ENCODE peak calls at places on chromosomes 6 and 20, in four cellular contexts. C, U, H and T are unnamed samples.

GRCh38 chr20:44967207-44967807 is 995 bp downstream of the STK4 start:
- DNase-seq in C (no peak), U (peak), H (peak), T (peak)

GRCh38 chr6:143733500-143733899 is 55.7 kb downstream of the PHACTR2 start:
- DNase-seq in H (no peak), U (no peak), C (no peak), T (no peak)

GRCh38 chr6:108163267-108163643 is 2.6 kb upstream of the NR2E1 start:
- DNase-seq in U (no peak), C (no peak), H (peak), T (peak)

GRCh38 chr6:41371992-41372525 is 36.7 kb downstream of the NCR2 start:
- DNase-seq in H (no peak), U (peak), C (no peak), T (peak)

GRCh38 chr20:36856196-36856595 is 19.7 kb upstream of the TLDC2 start:
- DNase-seq in U (no peak), C (peak), H (no peak), T (no peak)

GRCh38 chr20:51284161-51284560 is 258.4 kb downstream of the NFATC2 start:
- DNase-seq in U (no peak), H (no peak), C (no peak), T (no peak)

GRCh38 chr6:90219168-90219985 is 77.3 kb downstream of the BACH2 start:
- DNase-seq in U (peak), H (peak), C (peak), T (peak)

GRCh38 chr6:6730831-6731230 is 142.3 kb downstream of the LY86 start:
- DNase-seq in H (peak), U (no peak), C (peak), T (no peak)

GRCh38 chr20:13147971-13148370 is 73.1 kb upstream of the ISM1 start:
- DNase-seq in H (no peak), U (no peak), C (no peak), T (no peak)

GRCh38 chr20:61940491-61940890 is 125.2 kb downstream of the TAF4 start:
- DNase-seq in H (no peak), C (no peak), U (no peak), T (peak)

GRCh38 chr6:152232494-152233151 is 404.5 kb downstream of the SYNE1 start:
- DNase-seq in H (no peak), U (peak), C (no peak), T (no peak)

GRCh38 chr20:37468886-37469285 is 52.2 kb upstream of the NNAT start:
- DNase-seq in U (no peak), H (no peak), C (no peak), T (no peak)

GRCh38 chr6:1024587-1024986 is 287.3 kb upstream of the FOXQ1 start:
- DNase-seq in H (peak), C (no peak), U (no peak), T (no peak)

GRCh38 chr6:37965964-37966676 is 146.6 kb downstream of the ZFAND3 start:
- DNase-seq in C (no peak), U (no peak), H (peak), T (no peak)

GRCh38 chr6:104566411-104566810 is 293.3 kb downstream of the HACE1 start:
- DNase-seq in U (no peak), H (peak), C (no peak), T (no peak)

GRCh38 chr6:34953084-34954025 is 64.3 kb downstream of the ANKS1A start:
- DNase-seq in U (no peak), C (no peak), H (peak), T (peak)

GRCh38 chr6:36029464-36029863 is 1.9 kb downstream of the MAPK14 start:
- DNase-seq in C (no peak), H (peak), U (no peak), T (peak)

GRCh38 chr20:50534567-50534966 is 24.4 kb downstream of the PTPN1 start:
- DNase-seq in C (no peak), U (no peak), H (no peak), T (no peak)

GRCh38 chr6:93164781-93165180 is 254.6 kb downstream of the EPHA7 start:
- DNase-seq in H (peak), C (no peak), U (no peak), T (peak)

GRCh38 chr6:126030045-126030444 is 43.7 kb downstream of the TRMT11 start:
- DNase-seq in H (no peak), C (no peak), U (no peak), T (peak)

GRCh38 chr6:69408886-69409285 is 387.9 kb downstream of the LMBRD1 start:
- DNase-seq in U (no peak), H (no peak), C (no peak), T (no peak)

GRCh38 chr6:20708367-20709124 is 174.3 kb downstream of the CDKAL1 start:
- DNase-seq in C (no peak), U (peak), H (peak), T (peak)

GRCh38 chr6:163902993-163903392 is 488.5 kb downstream of the QKI start:
- DNase-seq in C (no peak), U (no peak), H (no peak), T (no peak)

GRCh38 chr6:163756079-163756478 is 341.6 kb downstream of the QKI start:
- DNase-seq in U (no peak), C (no peak), H (peak), T (no peak)

GRCh38 chr6:30329331-30329730 is 2.6 kb downstream of the TRIM39 start:
- DNase-seq in H (no peak), C (no peak), U (no peak), T (no peak)

GRCh38 chr20:36491901-36492617 is 49.3 kb upstream of the MYL9 start:
- DNase-seq in U (peak), H (peak), C (no peak), T (no peak)

GRCh38 chr6:90483956-90484355 is 102.9 kb downstream of the MAP3K7 start:
- DNase-seq in C (no peak), H (no peak), U (no peak), T (no peak)